ENCODE peak calls at places on chromosomes 12 and 14, in four cellular contexts. M is DMS79, U is NCI-H748 treated with DMSO at 0.1 percent for 48 hours, K is Right ventricle myocardium superior. P is an unnamed sample.

GRCh38 chr12:581746-582145 is 81.5 kb downstream of the NINJ2 start:
- DNase-seq in M (no peak), U (no peak), K (no peak), P (no peak)

GRCh38 chr14:84864582-84865271 is 665.2 kb upstream of the FLRT2 start:
- DNase-seq in U (no peak), M (peak), K (no peak), P (no peak)

GRCh38 chr12:56152756-56153137 is 360 bp downstream of the MYL6B start:
- DNase-seq in U (no peak), K (no peak), M (no peak), P (no peak)

GRCh38 chr12:68281685-68282084 is 28.3 kb upstream of the IL22 start:
- DNase-seq in U (no peak), K (no peak), M (no peak), P (no peak)

GRCh38 chr12:69653703-69654102 is 43.0 kb upstream of the LRRC10 start:
- DNase-seq in U (no peak), K (no peak), M (no peak), P (no peak)

GRCh38 chr12:130481392-130481879 is 143.7 kb downstream of the PIWIL1 start:
- DNase-seq in K (no peak), U (no peak), M (no peak), P (no peak)

GRCh38 chr12:103269962-103270361 is 225.8 kb downstream of the C12orf42 start:
- DNase-seq in U (peak), M (no peak), K (no peak), P (no peak)

GRCh38 chr12:121921106-121921505 is 2.7 kb downstream of the CFAP251 start:
- DNase-seq in U (no peak), M (no peak), K (no peak), P (no peak)

GRCh38 chr14:95061317-95062093 is 95.8 kb downstream of the DICER1 start:
- DNase-seq in U (no peak), M (no peak), K (no peak), P (no peak)

GRCh38 chr12:64884164-64884542 is 59.7 kb downstream of the TBC1D30 start:
- DNase-seq in K (no peak), M (no peak), U (no peak), P (no peak)

GRCh38 chr14:36519431-36520321 is at the start of gene NKX2-1:
- DNase-seq in U (peak), K (no peak), M (peak), P (no peak)

GRCh38 chr12:89991807-89992206 is 283.2 kb upstream of the ATP2B1 start:
- DNase-seq in U (no peak), M (no peak), K (no peak), P (no peak)

GRCh38 chr12:130480887-130481286 is 143.2 kb downstream of the PIWIL1 start:
- DNase-seq in M (no peak), U (no peak), K (no peak), P (no peak)

GRCh38 chr12:116924558-116925453 is 14.1 kb downstream of the FBXW8 start:
- DNase-seq in U (no peak), M (no peak), K (no peak), P (no peak)

GRCh38 chr12:8088574-8088973 is 6.5 kb downstream of the NECAP1 start:
- DNase-seq in M (no peak), K (no peak), U (no peak), P (no peak)

GRCh38 chr12:75859868-75860267 is 171.7 kb downstream of the PHLDA1 start:
- DNase-seq in U (no peak), K (no peak), M (no peak), P (no peak)